ENCODE peak calls at places on chromosome 20, in ten cellular contexts. U is upper lobe of right lung; X is LoVo; F is CD4-positive, CD25-positive, alpha-beta regulatory T cell; V is left ventricle myocardium inferior; L is kidney; N is ureter; K is endodermal cell; E is brain pericyte; Y is NAMALWA. Z is an unnamed sample.

GRCh38 chr20:12775041-12775440 is 233.7 kb upstream of the SPTLC3 start:
- DNase-seq in K (no peak), V (no peak), N (no peak), F (no peak), L (no peak), Y (no peak), X (no peak), U (no peak), E (no peak), Z (no peak)

GRCh38 chr20:20593447-20594170 is 118.8 kb downstream of the RALGAPA2 start:
- DNase-seq in K (peak), L (no peak), E (peak), X (peak), U (no peak), Y (peak), V (no peak), N (no peak), F (no peak), Z (no peak)

GRCh38 chr20:37529214-37529967 is 1.7 kb upstream of the BLCAP start:
- DNase-seq in K (no peak), N (no peak), F (no peak), Y (no peak), L (no peak), X (no peak), U (no peak), E (no peak), V (no peak), Z (no peak)

GRCh38 chr20:23362392-23363256 is 642 bp downstream of the GZF1 start:
- DNase-seq in F (no peak), U (peak), E (no peak), X (no peak), V (peak), L (no peak), Y (peak), K (peak), N (no peak), Z (peak)

GRCh38 chr20:20603339-20603990 is 109.0 kb downstream of the RALGAPA2 start:
- DNase-seq in Y (peak), U (no peak), E (no peak), V (no peak), X (no peak), F (no peak), L (no peak), K (peak), N (peak), Z (peak)

GRCh38 chr20:19934792-19935491 is 82.2 kb upstream of the NAA20 start:
- DNase-seq in X (peak), V (peak), L (no peak), E (no peak), N (peak), Y (no peak), K (no peak), F (no peak), U (peak), Z (no peak)

GRCh38 chr20:20466341-20466879 is 98.5 kb downstream of the INSM1 start:
- DNase-seq in E (no peak), K (no peak), V (no peak), N (no peak), F (no peak), Y (peak), L (no peak), U (no peak), X (no peak), Z (no peak)

GRCh38 chr20:9112541-9113515 is 43.9 kb downstream of the PLCB4 start:
- DNase-seq in N (no peak), V (no peak), F (no peak), K (no peak), Y (no peak), X (no peak), E (no peak), U (no peak), L (no peak), Z (no peak)

GRCh38 chr20:64258071-64258823 is 2.7 kb downstream of the PCMTD2 start:
- DNase-seq in X (no peak), U (no peak), V (no peak), K (no peak), F (no peak), L (no peak), N (peak), Y (no peak), E (no peak), Z (no peak)

GRCh38 chr20:25418779-25419178 is 11.3 kb downstream of the GINS1 start:
- DNase-seq in L (no peak), V (no peak), F (no peak), Y (no peak), X (no peak), U (no peak), N (no peak), K (no peak), E (no peak), Z (no peak)

GRCh38 chr20:19642861-19643260 is 115.2 kb upstream of the RIN2 start:
- DNase-seq in Y (no peak), N (no peak), X (no peak), K (peak), E (no peak), V (no peak), F (no peak), L (no peak), U (no peak), Z (no peak)

GRCh38 chr20:10699941-10700340 is 26.1 kb upstream of the JAG1 start:
- DNase-seq in U (no peak), K (no peak), F (no peak), X (peak), L (no peak), Y (no peak), E (no peak), N (no peak), V (no peak), Z (no peak)

GRCh38 chr20:11502051-11502450 is 415.6 kb upstream of the BTBD3 start:
- DNase-seq in E (no peak), F (no peak), Y (no peak), K (no peak), U (no peak), N (no peak), X (no peak), L (no peak), V (no peak), Z (no peak)

GRCh38 chr20:14288341-14289330 is 48.8 kb downstream of the FLRT3 start:
- DNase-seq in N (no peak), F (no peak), X (no peak), U (no peak), L (no peak), V (no peak), E (no peak), K (no peak), Y (no peak), Z (no peak)

GRCh38 chr20:49987015-49987867 is 4.5 kb downstream of the SNAI1 start:
- DNase-seq in Y (no peak), U (no peak), E (no peak), X (no peak), V (no peak), F (no peak), L (no peak), K (no peak), N (no peak), Z (no peak)

Z was measured in central memory CD4-positive, alpha-beta T cell.